ENCODE peak calls at places on chromosome X, in six cellular contexts. O is pancreas; M is GM23338; P is tibial nerve; E is testis; K is CD8-positive, alpha-beta memory T cell. T is an unnamed sample. For H3K36me3, the result is how much of the 10 kb centered on the place peaks cover.

GRCh38 chrX:68941385-68941952 is 112.6 kb downstream of the EFNB1 start:
- DNase-seq in O (no peak), M (no peak), E (no peak), K (no peak), P (no peak), T (no peak)

GRCh38 chrX:44012484-44013096 is 39.4 kb upstream of the NDP start:
- DNase-seq in K (no peak), M (no peak), O (no peak), P (peak), E (peak), T (peak)

GRCh38 chrX:132412208-132412607 is 76.6 kb downstream of the MBNL3 start:
- DNase-seq in O (no peak), M (peak), E (no peak), P (no peak), K (no peak), T (no peak)

GRCh38 chrX:12701625-12702024 is 89.6 kb upstream of the PRPS2 start:
- DNase-seq in O (peak), E (peak), P (peak), K (no peak), M (peak), T (no peak)

GRCh38 chrX:39582091-39582490 is 515.7 kb downstream of the BCOR start:
- DNase-seq in K (no peak), M (no peak), P (no peak), E (no peak), O (no peak), T (no peak)

GRCh38 chrX:134237363-134237702 is 351 bp downstream of the CCDC160 start:
- DNase-seq in E (no peak), M (peak), P (no peak), K (no peak), O (peak), T (no peak)

GRCh38 chrX:38220024-38220935 is at the start of gene SRPX:
- DNase-seq in K (no peak), M (peak), O (peak), E (peak), P (peak), T (peak)

GRCh38 chrX:105662248-105662647 is 160.1 kb upstream of the NRK start:
- DNase-seq in M (no peak), P (no peak), O (no peak), E (no peak), K (no peak), T (no peak)

GRCh38 chrX:151871244-151871643 is 41.4 kb upstream of the MAGEA4 start:
- DNase-seq in P (no peak), K (no peak), O (no peak), M (no peak), E (no peak), T (no peak)

GRCh38 chrX:134886201-134886600 is 104.6 kb upstream of the SMIM10 start:
- DNase-seq in O (no peak), E (no peak), K (no peak), M (no peak), P (no peak), T (no peak)

GRCh38 chrX:24643116-24643515 is 4.0 kb downstream of the PCYT1B start:
- DNase-seq in M (no peak), O (no peak), E (no peak), P (no peak), K (no peak), T (no peak)

GRCh38 chrX:17812763-17813162 is 48.3 kb downstream of the RAI2 start:
- DNase-seq in K (no peak), M (peak), P (no peak), E (peak), O (no peak), T (no peak)

GRCh38 chrX:141278306-141278705 is 36.0 kb upstream of the SPANXC start:
- DNase-seq in M (peak), K (no peak), O (no peak), E (peak), P (no peak), T (no peak)

GRCh38 chrX:125998432-125998831 is 167.7 kb downstream of the DCAF12L2 start:
- DNase-seq in P (no peak), E (no peak), M (peak), K (no peak), O (no peak), T (no peak)

GRCh38 chrX:103918050-103918449 is 44.4 kb upstream of the TMSB15B start:
- DNase-seq in K (peak), P (peak), E (peak), M (peak), O (peak), T (no peak)

GRCh38 chrX:43121637-43122036 is 343.7 kb upstream of the PPP1R2C start:
- DNase-seq in P (no peak), O (no peak), M (peak), K (no peak), E (peak), T (no peak)

GRCh38 chrX:101485212-101486064 is at the start of gene ARMCX4:
- DNase-seq in M (peak), O (peak), P (no peak), K (peak), E (peak), T (peak)

GRCh38 chrX:51837926-51838325 is 55.5 kb upstream of the MAGED1 start:
- DNase-seq in M (no peak), K (no peak), E (peak), O (no peak), P (peak), T (peak)

GRCh38 chrX:12441376-12442128 is 303.3 kb downstream of the FRMPD4 start:
- DNase-seq in O (no peak), E (peak), M (no peak), P (peak), K (no peak), T (no peak)

GRCh38 chrX:31228909-31229308 is 157.1 kb upstream of the FTHL17 start:
- DNase-seq in O (no peak), M (no peak), P (no peak), E (no peak), K (no peak), T (no peak)

GRCh38 chrX:21715825-21716224 is 42.1 kb downstream of the SMPX start:
- DNase-seq in K (no peak), E (no peak), P (no peak), M (no peak), O (no peak), T (no peak)

GRCh38 chrX:111372065-111372464 is 39.9 kb downstream of the DCX start:
- DNase-seq in E (no peak), P (no peak), K (no peak), M (no peak), O (no peak), T (no peak)

GRCh38 chrX:39133971-39134370 is 332.7 kb downstream of the MID1IP1 start:
- DNase-seq in M (peak), O (no peak), E (no peak), K (no peak), P (no peak), T (peak)

GRCh38 chrX:23788946-23789345 is 6.0 kb downstream of the SAT1 start:
- DNase-seq in O (no peak), K (no peak), P (no peak), E (no peak), M (no peak), T (no peak)

GRCh38 chrX:1535241-1536041 is 1.5 kb downstream of the P2RY8 start:
- DNase-seq in O (no peak), K (peak), E (peak), P (peak), M (no peak), T (no peak)

GRCh38 chrX:129534816-129535578 is 5.1 kb upstream of the OCRL start:
- DNase-seq in M (no peak), K (no peak), O (no peak), E (no peak), P (no peak), T (no peak)

GRCh38 chrX:11474576-11474975 is 181.4 kb downstream of the AMELX start:
- DNase-seq in E (no peak), K (no peak), M (no peak), O (no peak), P (no peak), T (no peak)

GRCh38 chrX:10756365-10756915 is 136.1 kb upstream of the MID1 start:
- DNase-seq in E (peak), O (no peak), K (no peak), M (peak), P (no peak), T (no peak)

GRCh38 chrX:11702965-11703631 is 37.4 kb upstream of the ARHGAP6 start:
- DNase-seq in O (no peak), M (no peak), P (no peak), K (no peak), E (no peak), T (no peak)

GRCh38 chrX:23403849-23404248 is 69.2 kb downstream of the PTCHD1 start:
- DNase-seq in E (no peak), P (no peak), O (no peak), K (no peak), M (peak), T (no peak)

GRCh38 chrX:10597871-10598270 is 22.5 kb downstream of the MID1 start:
- DNase-seq in K (no peak), O (no peak), P (no peak), E (no peak), M (peak), T (no peak)

GRCh38 chrX:116317409-116317808 is 119.0 kb upstream of the SLC6A14 start:
- DNase-seq in E (peak), M (peak), P (no peak), K (no peak), O (no peak), T (no peak)

GRCh38 chrX:7574325-7574724 is 268.6 kb upstream of the VCX start:
- DNase-seq in E (peak), M (peak), K (no peak), O (no peak), P (no peak), T (no peak)

GRCh38 chrX:17377047-17377692 is 2.2 kb downstream of the NHS start:
- DNase-seq in K (no peak), O (no peak), P (peak), E (peak), M (peak), T (peak)

GRCh38 chrX:13376857-13377441 is 57.1 kb upstream of the ATXN3L start:
- DNase-seq in K (no peak), E (no peak), M (no peak), O (no peak), P (peak), T (no peak)

GRCh38 chrX:13581554-13581953 is 12.2 kb downstream of the EGFL6 start:
- DNase-seq in K (no peak), O (no peak), E (no peak), P (no peak), M (no peak), T (no peak)

GRCh38 chrX:28628101-28628500 is 40.9 kb downstream of the IL1RAPL1 start:
- DNase-seq in E (no peak), P (no peak), O (no peak), K (no peak), M (no peak), T (no peak)

GRCh38 chrX:31139966-31140365 is 68.1 kb upstream of the FTHL17 start:
- DNase-seq in M (no peak), O (no peak), E (no peak), K (no peak), P (no peak), T (no peak)

GRCh38 chrX:102580891-102581290 is 18.4 kb upstream of the ARMCX5 start:
- DNase-seq in K (no peak), P (no peak), O (no peak), M (no peak), E (no peak), T (no peak)

DNA sequence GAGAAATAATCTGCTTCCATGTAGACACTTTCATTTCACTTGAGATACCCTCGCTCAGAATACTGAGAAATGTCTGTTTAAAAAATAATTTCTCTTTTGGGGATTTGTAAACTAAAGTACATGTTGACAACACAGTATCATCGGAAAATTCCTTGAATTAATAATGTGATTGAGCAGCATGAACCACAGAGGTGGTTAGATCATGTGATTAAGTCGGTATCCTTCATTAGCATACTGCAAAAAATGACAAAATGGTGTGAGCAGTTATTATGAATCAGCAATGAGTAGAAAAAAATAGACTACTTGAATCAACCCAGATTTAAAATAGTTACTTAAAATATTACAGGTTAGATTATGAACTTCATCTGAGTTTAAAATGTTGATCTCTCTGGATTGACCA is 14.1 kb downstream of the MAP7D3 start:
- DNase-seq in E (no peak), P (no peak), O (no peak), M (no peak), K (no peak), T (no peak)
- H3K36me3 ChIP-seq in E (under half), P (under half), O (under half), M (under half), K (under half), T (under half)

GRCh38 chrX:73825569-73825968 is 262.6 kb downstream of the CHIC1 start:
- DNase-seq in E (no peak), M (no peak), O (no peak), P (no peak), K (no peak), T (no peak)
- H3K36me3 ChIP-seq in E (under half), M (under half), O (under half), P (under half), K (under half), T (under half)

DNA sequence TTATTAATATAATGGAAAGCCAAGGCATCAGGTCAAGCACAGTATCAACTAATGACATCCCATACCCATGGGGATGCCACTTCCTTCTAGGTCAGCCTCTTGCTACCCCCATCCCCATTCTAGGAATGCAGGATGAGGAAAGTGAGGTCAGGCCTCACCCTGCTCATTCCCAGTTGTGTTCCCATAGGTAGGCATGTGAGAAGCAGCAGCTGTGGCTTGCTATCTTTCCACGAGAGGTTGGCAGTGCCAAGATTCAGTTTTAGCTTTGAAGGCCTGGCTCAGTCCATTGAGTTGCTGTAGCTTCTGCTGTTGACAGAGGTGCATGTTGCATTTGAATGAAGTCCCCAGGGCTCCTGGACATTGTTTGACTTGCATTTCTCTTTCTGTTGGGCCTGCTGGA is 15.5 kb downstream of the LONRF3 start:
- DNase-seq in K (no peak), O (no peak), P (no peak), M (no peak), E (no peak), T (no peak)
- H3K36me3 ChIP-seq in K (under half), O (under half), P (under half), M (under half), E (under half), T (under half)

DNA sequence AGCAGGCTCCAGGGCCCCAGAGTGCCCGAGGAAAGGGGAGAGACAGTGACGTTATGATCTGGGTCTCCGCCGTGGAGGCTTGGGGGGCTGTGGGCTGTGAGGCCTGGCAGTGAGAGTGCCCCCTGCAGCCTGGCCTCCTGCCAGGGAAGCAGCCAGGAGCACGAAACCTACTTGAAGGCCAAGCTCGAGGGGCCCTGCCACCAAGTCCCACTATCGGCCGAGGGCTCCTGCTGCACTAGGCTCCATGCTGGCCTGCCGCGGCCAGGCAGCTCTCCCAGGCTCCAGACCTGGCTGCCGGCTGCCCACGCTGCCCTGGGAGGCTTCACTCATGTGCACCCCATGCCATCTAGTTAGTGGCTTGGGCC is 18.7 kb downstream of the FLNA start:
- DNase-seq in M (no peak), E (no peak), O (no peak), P (no peak), K (no peak), T (no peak)
- H3K36me3 ChIP-seq in M (under half), E (under half), O (under half), P (half or more), K (half or more), T (under half)

DNA sequence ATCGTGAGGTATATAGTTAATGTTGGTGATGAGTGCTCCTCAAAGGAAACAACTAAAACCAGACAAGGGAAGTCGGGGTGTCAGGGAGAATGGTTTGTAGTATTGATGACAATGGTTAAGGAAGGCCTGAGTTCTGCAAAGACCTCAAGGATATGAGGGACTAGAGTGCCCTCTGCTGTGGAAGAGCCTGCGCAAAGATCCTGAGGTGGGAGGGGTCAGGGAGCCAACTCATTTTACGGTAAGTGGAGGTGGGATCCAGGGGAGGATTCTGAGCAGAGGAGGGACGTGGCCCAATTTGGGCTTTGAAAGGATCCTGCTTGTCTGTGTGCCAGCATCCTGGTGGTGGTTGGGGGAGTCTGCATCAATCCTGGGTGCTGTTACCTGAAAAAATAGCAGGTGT is 11.3 kb downstream of the UBA1 start:
- DNase-seq in K (no peak), O (no peak), M (no peak), P (no peak), E (no peak), T (peak)
- H3K36me3 ChIP-seq in K (half or more), O (under half), M (under half), P (half or more), E (under half), T (half or more)

DNA sequence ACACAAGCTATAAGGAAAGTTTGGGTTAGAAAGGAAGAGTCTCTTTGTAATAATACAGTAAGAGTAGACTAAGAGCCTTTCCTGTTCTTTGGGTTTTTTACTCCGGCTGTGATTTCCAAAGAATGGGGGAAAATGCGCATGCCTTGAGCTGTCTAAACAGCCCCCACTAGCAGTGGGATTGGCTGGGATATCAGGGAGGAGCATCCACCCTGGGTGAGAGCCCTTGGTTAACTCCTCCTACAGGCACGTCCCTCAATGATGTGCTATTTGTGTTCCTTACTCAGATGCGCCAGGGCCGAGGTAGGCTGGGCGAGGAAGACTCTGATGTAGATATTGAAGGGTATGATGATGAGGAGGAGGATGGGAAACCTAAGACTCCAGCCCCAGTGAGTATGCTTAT is 74.0 kb upstream of the OGT start:
- DNase-seq in K (no peak), P (no peak), E (no peak), O (no peak), M (peak), T (no peak)
- H3K36me3 ChIP-seq in K (half or more), P (half or more), E (under half), O (under half), M (under half), T (under half)

GRCh38 chrX:5586726-5587125 is 641.9 kb downstream of the NLGN4X start:
- DNase-seq in K (no peak), P (no peak), M (no peak), O (no peak), E (no peak), T (no peak)
- H3K36me3 ChIP-seq in K (under half), P (under half), M (under half), O (under half), E (under half), T (under half)

GRCh38 chrX:71604141-71604540 is 14.2 kb downstream of the CXCR3 start:
- DNase-seq in K (no peak), P (no peak), E (no peak), O (no peak), M (no peak), T (no peak)

GRCh38 chrX:71599965-71600364 is 18.3 kb downstream of the CXCR3 start:
- DNase-seq in K (peak), P (no peak), O (no peak), M (no peak), E (no peak), T (no peak)

GRCh38 chrX:71606536-71607216 is 11.6 kb downstream of the CXCR3 start:
- DNase-seq in M (no peak), K (peak), P (no peak), O (no peak), E (no peak), T (no peak)

GRCh38 chrX:71604796-71605568 is 13.3 kb downstream of the CXCR3 start:
- DNase-seq in M (no peak), K (no peak), P (no peak), O (no peak), E (no peak), T (no peak)

DNA sequence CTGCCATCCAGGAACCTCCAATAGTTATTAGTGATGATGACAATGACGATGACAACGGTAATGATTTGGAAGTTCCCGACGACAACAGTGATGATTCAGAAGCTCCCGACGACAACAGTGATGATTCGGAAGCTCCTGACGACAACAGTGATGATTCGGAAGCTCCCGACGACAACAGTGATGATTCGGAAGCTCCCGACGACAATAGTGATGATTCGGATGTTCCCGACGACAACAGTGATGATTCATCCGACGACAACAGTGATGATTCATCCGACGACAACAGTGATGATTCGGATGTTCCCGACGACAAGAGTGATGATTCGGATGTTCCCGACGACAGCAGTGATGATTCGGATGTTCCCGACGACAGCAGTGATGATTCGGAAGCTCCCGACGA is 14.7 kb downstream of the CXCR3 start:
- DNase-seq in M (no peak), E (no peak), P (no peak), O (no peak), K (no peak), T (no peak)
- H3K36me3 ChIP-seq in M (under half), E (under half), P (half or more), O (under half), K (under half), T (under half)

DNA sequence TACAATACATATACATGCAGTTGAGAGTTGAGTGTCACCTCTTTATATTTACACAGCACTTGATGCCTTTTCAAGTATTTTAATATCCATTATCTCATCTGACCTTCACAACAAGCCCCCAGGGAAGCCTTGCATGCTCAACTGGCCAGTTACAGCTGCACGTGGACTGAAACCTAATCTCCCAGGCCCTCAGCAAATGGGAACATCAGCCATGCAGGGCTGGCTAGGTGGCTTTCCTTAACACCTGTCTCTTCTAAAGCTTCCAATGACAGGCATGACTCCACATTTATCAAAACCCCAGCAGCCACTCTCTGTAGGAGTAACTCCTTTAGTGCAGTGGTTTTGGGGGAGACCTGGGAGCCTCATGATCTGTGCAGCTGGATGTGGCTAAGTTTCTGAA is 56.4 kb downstream of the PHKA2 start:
- DNase-seq in P (no peak), K (no peak), O (no peak), M (no peak), E (no peak), T (no peak)
- H3K36me3 ChIP-seq in P (half or more), K (under half), O (under half), M (under half), E (under half), T (under half)